ENCODE peak calls at places on chromosomes 3 and 15, in nine cellular contexts. J, X, V, W, Q, E, I, K and Z are unnamed samples.

GRCh38 chr3:119630562-119631329 is 29.6 kb downstream of the POPDC2 start:
- DNase-seq in I (no peak), Q (peak), W (no peak), K (no peak), V (no peak), J (no peak), E (no peak), X (no peak), Z (no peak)

GRCh38 chr3:127035672-127036071 is 52.8 kb downstream of the PLXNA1 start:
- DNase-seq in E (no peak), I (no peak), J (peak), X (no peak), Q (peak), K (no peak), W (peak), V (peak), Z (no peak)

GRCh38 chr15:41487802-41488201 is 5.9 kb upstream of the ITPKA start:
- DNase-seq in V (no peak), E (no peak), K (no peak), X (no peak), W (no peak), J (no peak), I (no peak), Q (peak), Z (no peak)

GRCh38 chr15:41881925-41882688 is 11.7 kb downstream of the SPTBN5 start:
- DNase-seq in Q (peak), W (no peak), V (no peak), X (no peak), I (no peak), K (no peak), J (no peak), E (no peak), Z (no peak)

GRCh38 chr3:166473501-166473900 is 636.3 kb upstream of the BCHE start:
- DNase-seq in K (no peak), J (no peak), Q (no peak), E (no peak), X (no peak), I (no peak), W (no peak), V (no peak), Z (no peak)

GRCh38 chr15:27268923-27269322 is 297.9 kb downstream of the GABRG3 start:
- DNase-seq in X (no peak), J (no peak), Q (peak), I (no peak), W (no peak), E (no peak), V (no peak), K (no peak), Z (no peak)

GRCh38 chr15:23877502-23878412 is 190.7 kb upstream of the NDN start:
- DNase-seq in E (no peak), I (no peak), K (no peak), W (no peak), Q (peak), X (no peak), J (no peak), V (peak), Z (no peak)

GRCh38 chr3:189727898-189728297 is 96.7 kb downstream of the TP63 start:
- DNase-seq in I (no peak), J (no peak), W (no peak), V (no peak), E (no peak), K (no peak), X (no peak), Q (no peak), Z (no peak)

GRCh38 chr3:94460914-94461313 is 398.1 kb downstream of the NSUN3 start:
- DNase-seq in V (no peak), I (no peak), X (no peak), K (no peak), E (no peak), Q (no peak), J (no peak), W (no peak), Z (no peak)

GRCh38 chr3:54831091-54831490 is 96.8 kb downstream of the LRTM1 start:
- DNase-seq in Q (no peak), X (no peak), E (no peak), V (no peak), J (no peak), I (no peak), W (no peak), K (no peak), Z (no peak)

GRCh38 chr3:33313331-33313730 is 36.1 kb downstream of the FBXL2 start:
- DNase-seq in I (no peak), W (no peak), V (no peak), X (no peak), E (no peak), J (no peak), Q (peak), K (no peak), Z (no peak)

GRCh38 chr15:90633361-90633760 is 83.8 kb upstream of the BLM start:
- DNase-seq in X (no peak), W (no peak), Q (no peak), K (no peak), J (no peak), V (no peak), I (no peak), E (no peak), Z (no peak)